ENCODE peak calls at places on chromosome 10, in four cellular contexts. P is heart left ventricle, Q is psoas muscle, X is heart right ventricle. N is an unnamed sample. For H3K36me3 and H3K4me1, the result is how much of the 10 kb centered on the place peaks cover.

GRCh38 chr10:96667401-96667800 is 52.9 kb downstream of the PIK3AP1 start:
- DNase-seq in P (no peak), Q (no peak), X (no peak), N (no peak)

GRCh38 chr10:88039496-88040200 is 176.2 kb downstream of the PTEN start:
- DNase-seq in P (no peak), Q (no peak), X (no peak), N (no peak)

GRCh38 chr10:118840071-118840775 is 85.5 kb upstream of the CACUL1 start:
- DNase-seq in P (no peak), Q (no peak), X (no peak), N (no peak)

GRCh38 chr10:34377833-34378232 is 437.3 kb downstream of the PARD3 start:
- DNase-seq in P (no peak), Q (no peak), X (no peak), N (no peak)

GRCh38 chr10:11154809-11155208 is 137.1 kb downstream of the CELF2 start:
- DNase-seq in P (no peak), Q (no peak), X (no peak), N (no peak)

GRCh38 chr10:97319671-97320479 is 804 bp downstream of the FRAT1 start:
- DNase-seq in P (peak), Q (peak), X (peak), N (peak)

GRCh38 chr10:125123363-125124113 is 36.8 kb downstream of the CTBP2 start:
- DNase-seq in P (peak), Q (peak), X (peak), N (peak)

GRCh38 chr10:115942106-115942505 is 330.9 kb downstream of the GFRA1 start:
- DNase-seq in P (no peak), Q (no peak), X (no peak), N (no peak)

GRCh38 chr10:77643795-77644468 is 6.3 kb upstream of the KCNMA1 start:
- DNase-seq in P (no peak), Q (no peak), X (no peak), N (peak)

GRCh38 chr10:113616244-113617074 is 47.4 kb downstream of the NRAP start:
- DNase-seq in P (no peak), Q (no peak), X (no peak), N (no peak)

GRCh38 chr10:131561897-131562296 is 250.4 kb upstream of the TCERG1L start:
- DNase-seq in P (no peak), Q (no peak), X (no peak), N (no peak)

GRCh38 chr10:78781251-78781913 is 287.4 kb upstream of the ZMIZ1 start:
- DNase-seq in P (no peak), Q (no peak), X (no peak), N (no peak)

GRCh38 chr10:117135480-117136140 is 2.5 kb downstream of the VAX1 start:
- DNase-seq in P (no peak), Q (no peak), X (no peak), N (no peak)

GRCh38 chr10:124724279-124725027 is 19.7 kb downstream of the FAM53B start:
- DNase-seq in P (no peak), Q (no peak), X (no peak), N (no peak)

GRCh38 chr10:32501906-32502305 is 56.0 kb downstream of the CCDC7 start:
- DNase-seq in P (no peak), Q (no peak), X (no peak), N (no peak)

GRCh38 chr10:89032141-89032814 is 41.7 kb downstream of the FAS start:
- DNase-seq in P (no peak), Q (no peak), X (no peak), N (peak)

GRCh38 chr10:22959950-22960349 is 32.1 kb downstream of the ARMC3 start:
- DNase-seq in P (no peak), Q (no peak), X (no peak), N (no peak)

GRCh38 chr10:28586176-28586575 is 53.3 kb downstream of the WAC start:
- DNase-seq in P (no peak), Q (no peak), X (no peak), N (no peak)

GRCh38 chr10:127963136-127963535 is 56.2 kb downstream of the PTPRE start:
- DNase-seq in P (no peak), Q (no peak), X (no peak), N (no peak)

GRCh38 chr10:96337106-96337505 is 21.7 kb downstream of the OPALIN start:
- DNase-seq in P (no peak), Q (no peak), X (no peak), N (no peak)

GRCh38 chr10:130169136-130169888 is 33.1 kb downstream of the GLRX3 start:
- DNase-seq in P (no peak), Q (no peak), X (no peak), N (no peak)

GRCh38 chr10:119301397-119301796 is 94.0 kb downstream of the GRK5 start:
- DNase-seq in P (no peak), Q (no peak), X (no peak), N (no peak)

GRCh38 chr10:76403876-76404275 is 972.5 kb downstream of the LRMDA start:
- DNase-seq in P (no peak), Q (no peak), X (no peak), N (no peak)

GRCh38 chr10:132202070-132202970 is 15.6 kb downstream of the DPYSL4 start:
- DNase-seq in P (no peak), Q (no peak), X (peak), N (peak)

GRCh38 chr10:57898231-57898630 is 369.5 kb downstream of the IPMK start:
- DNase-seq in P (no peak), Q (no peak), X (no peak), N (no peak)

GRCh38 chr10:131243076-131243475 is 68.4 kb downstream of the TCERG1L start:
- DNase-seq in P (no peak), Q (no peak), X (no peak), N (no peak)

GRCh38 chr10:71848325-71849277 is 2.5 kb downstream of the PSAP start:
- DNase-seq in P (no peak), Q (no peak), X (no peak), N (no peak)

GRCh38 chr10:29113251-29113945 is 175.5 kb upstream of the LYZL1 start:
- DNase-seq in P (no peak), Q (no peak), X (no peak), N (no peak)

GRCh38 chr10:70940834-70941568 is 52.6 kb upstream of the PCBD1 start:
- DNase-seq in P (peak), Q (peak), X (peak), N (no peak)

GRCh38 chr10:51964630-51965029 is 265.2 kb upstream of the CSTF2T start:
- DNase-seq in P (no peak), Q (no peak), X (no peak), N (no peak)

GRCh38 chr10:60809157-60809556 is 30.9 kb downstream of the CDK1 start:
- DNase-seq in P (no peak), Q (no peak), X (no peak), N (no peak)

GRCh38 chr10:13485623-13486022 is 43.2 kb downstream of the BEND7 start:
- DNase-seq in P (no peak), Q (no peak), X (no peak), N (no peak)

GRCh38 chr10:89502556-89502955 is 32.8 kb downstream of the SLC16A12 start:
- DNase-seq in P (no peak), Q (no peak), X (no peak), N (no peak)

GRCh38 chr10:98694014-98694413 is 247.3 kb upstream of the HPS1 start:
- DNase-seq in P (no peak), Q (no peak), X (no peak), N (no peak)
- H3K36me3 ChIP-seq in P (under half), Q (under half), X (under half), N (under half)

GRCh38 chr10:49651917-49652316 is 27.5 kb upstream of the C10orf53 start:
- DNase-seq in P (no peak), Q (no peak), X (no peak), N (no peak)
- H3K4me1 ChIP-seq in P (under half), Q (under half), X (under half), N (under half)

DNA sequence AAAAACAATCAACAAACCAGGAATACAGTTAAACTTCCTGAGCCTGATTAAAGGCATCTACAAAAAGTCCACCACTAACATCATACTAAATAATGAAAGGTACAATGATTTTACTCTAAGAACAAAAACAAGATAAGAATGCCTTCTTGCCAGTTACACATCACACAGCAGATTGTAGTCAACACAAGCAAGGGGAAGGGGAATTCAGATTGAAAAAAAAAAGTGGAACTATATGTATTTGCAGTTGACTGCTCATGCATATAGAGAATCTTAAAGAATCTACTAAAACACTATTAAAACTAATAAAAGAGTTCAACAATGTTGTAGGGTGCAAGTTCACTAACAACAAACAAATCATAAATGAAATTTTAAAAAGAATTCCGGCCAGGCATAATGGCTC is 28.5 kb downstream of the ZNF33B start:
- DNase-seq in P (no peak), Q (no peak), X (no peak), N (no peak)
- H3K36me3 ChIP-seq in P (under half), Q (under half), X (half or more), N (under half)

GRCh38 chr10:69641261-69641980 is 11.4 kb downstream of the FAM241B start:
- DNase-seq in P (no peak), Q (no peak), X (no peak), N (no peak)

GRCh38 chr10:69636626-69637550 is 6.8 kb downstream of the FAM241B start:
- DNase-seq in P (no peak), Q (no peak), X (no peak), N (no peak)

GRCh38 chr10:69638642-69639041 is 8.6 kb downstream of the FAM241B start:
- DNase-seq in P (no peak), Q (no peak), X (no peak), N (no peak)

GRCh38 chr10:69640196-69640980 is 10.3 kb downstream of the FAM241B start:
- DNase-seq in P (no peak), Q (no peak), X (no peak), N (no peak)

GRCh38 chr10:69639291-69640195 is 9.5 kb downstream of the FAM241B start:
- DNase-seq in P (peak), Q (peak), X (peak), N (peak)
- H3K4me1 ChIP-seq in P (under half), Q (under half), X (under half), N (under half)